ENCODE peak calls at places on chromosomes 13 and 19, in nine cellular contexts. B is AG10803, X is colonic mucosa, L is mammary epithelial cell, R is psoas muscle, Q is fibroblast of mammary gland, I is neural crest cell, W is BE2C, F is Caco-2. S is an unnamed sample.

GRCh38 chr13:22235285-22235949 is 564.5 kb downstream of the FGF9 start:
- DNase-seq in Q (no peak), L (no peak), F (no peak), W (no peak), R (no peak), B (no peak), I (no peak), X (no peak), S (no peak)

GRCh38 chr13:49859568-49859967 is 67.1 kb upstream of the KPNA3 start:
- DNase-seq in X (no peak), L (peak), R (no peak), B (peak), I (no peak), Q (peak), W (no peak), F (no peak), S (no peak)

GRCh38 chr19:38845374-38846024 is 4.3 kb downstream of the HNRNPL start:
- DNase-seq in F (no peak), W (no peak), B (no peak), Q (no peak), X (no peak), I (no peak), R (peak), L (no peak), S (no peak)

GRCh38 chr13:76778906-76779305 is 107.3 kb downstream of the KCTD12 start:
- DNase-seq in W (no peak), Q (no peak), R (no peak), L (no peak), I (no peak), F (no peak), B (peak), X (no peak), S (no peak)

GRCh38 chr13:33745370-33746324 is 72.3 kb upstream of the RFC3 start:
- DNase-seq in Q (no peak), R (no peak), L (no peak), I (no peak), W (no peak), F (no peak), B (no peak), X (no peak), S (no peak)

GRCh38 chr19:22634450-22634827 is 315 bp downstream of the ZNF492 start:
- DNase-seq in B (no peak), R (no peak), W (no peak), I (no peak), X (no peak), L (no peak), F (no peak), Q (no peak), S (no peak)

GRCh38 chr19:54316746-54317107 is 3.8 kb upstream of the LILRA5 start:
- DNase-seq in X (no peak), F (no peak), I (no peak), L (no peak), W (no peak), B (no peak), R (peak), Q (no peak), S (no peak)

GRCh38 chr19:14073925-14074838 is 1.6 kb downstream of the MISP3 start:
- DNase-seq in X (peak), B (no peak), R (no peak), L (peak), W (no peak), I (no peak), F (peak), Q (no peak), S (no peak)

GRCh38 chr19:13825489-13826475 is 30.5 kb downstream of the ZSWIM4 start:
- DNase-seq in X (no peak), W (peak), B (peak), Q (no peak), I (no peak), R (no peak), F (peak), L (no peak), S (no peak)

GRCh38 chr13:26465954-26466353 is 91.5 kb upstream of the WASF3 start:
- DNase-seq in B (no peak), X (no peak), L (no peak), W (no peak), Q (no peak), F (no peak), R (no peak), I (no peak), S (no peak)

GRCh38 chr19:5423567-5424125 is 31.6 kb upstream of the ZNRF4 start:
- DNase-seq in I (no peak), R (no peak), W (no peak), L (no peak), F (no peak), X (no peak), Q (no peak), B (no peak), S (no peak)

GRCh38 chr13:52707375-52707774 is 32.2 kb downstream of the CNMD start:
- DNase-seq in I (no peak), F (no peak), L (no peak), R (no peak), W (no peak), B (no peak), X (no peak), Q (no peak), S (no peak)
- TF ChIP-seq CTCF in I (peak), F (peak), L (peak), R (no peak), W (peak), B (peak), X (no peak), Q (peak), S (no peak)

GRCh38 chr13:27826379-27827353 is 34.4 kb downstream of the GSX1 start:
- DNase-seq in X (peak), W (peak), B (peak), Q (peak), R (peak), I (peak), L (peak), F (peak), S (peak)
- TF ChIP-seq CTCF in X (peak), W (peak), B (peak), Q (peak), R (peak), I (peak), L (peak), F (peak), S (peak)

DNA sequence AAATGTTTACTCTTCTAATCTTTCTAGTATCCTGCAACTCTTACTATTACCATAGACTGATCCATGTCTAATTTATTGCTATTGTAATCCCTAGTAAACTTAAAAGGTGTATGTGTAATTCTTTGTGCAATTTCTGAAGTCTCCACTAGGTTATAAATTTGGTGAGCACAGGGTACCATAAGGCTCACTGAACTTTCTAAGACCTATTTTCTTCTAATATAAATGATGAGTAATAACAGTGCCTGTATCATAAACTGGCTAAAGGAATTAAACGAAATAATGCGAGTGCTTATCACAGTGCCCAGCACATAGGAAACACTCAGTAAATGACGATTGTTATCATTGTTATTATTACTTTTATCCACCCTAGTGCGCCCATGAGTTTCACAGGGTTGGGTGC is 119.1 kb downstream of the KLF12 start:
- DNase-seq in X (no peak), Q (peak), F (no peak), R (no peak), B (no peak), W (no peak), I (no peak), L (no peak), S (no peak)
- TF ChIP-seq CTCF in X (no peak), Q (peak), F (peak), R (no peak), B (no peak), W (peak), I (peak), L (peak), S (peak)

DNA sequence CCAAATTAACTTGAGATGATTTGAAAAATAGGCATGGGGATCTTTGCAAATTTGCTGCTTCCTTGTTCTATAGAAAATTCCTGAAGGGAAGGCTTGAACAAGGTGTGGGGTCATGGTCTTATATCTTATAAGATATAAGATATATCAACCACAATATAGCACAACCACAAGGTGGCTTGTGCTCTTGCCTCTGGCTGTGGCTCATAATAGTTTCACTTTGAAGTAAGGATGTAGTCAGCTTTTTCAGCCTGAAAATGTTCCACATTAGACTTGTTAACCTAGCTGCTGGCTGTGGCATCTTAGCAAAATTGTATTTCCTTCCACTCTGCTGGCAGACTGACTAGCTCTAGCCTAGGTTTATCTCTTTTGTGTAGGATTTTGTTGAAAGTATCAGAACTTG is 169.7 kb downstream of the KLF5 start:
- DNase-seq in W (no peak), F (no peak), X (no peak), B (no peak), L (peak), Q (peak), R (no peak), I (no peak), S (no peak)
- TF ChIP-seq CTCF in W (peak), F (peak), X (no peak), B (peak), L (peak), Q (peak), R (no peak), I (no peak), S (no peak)

DNA sequence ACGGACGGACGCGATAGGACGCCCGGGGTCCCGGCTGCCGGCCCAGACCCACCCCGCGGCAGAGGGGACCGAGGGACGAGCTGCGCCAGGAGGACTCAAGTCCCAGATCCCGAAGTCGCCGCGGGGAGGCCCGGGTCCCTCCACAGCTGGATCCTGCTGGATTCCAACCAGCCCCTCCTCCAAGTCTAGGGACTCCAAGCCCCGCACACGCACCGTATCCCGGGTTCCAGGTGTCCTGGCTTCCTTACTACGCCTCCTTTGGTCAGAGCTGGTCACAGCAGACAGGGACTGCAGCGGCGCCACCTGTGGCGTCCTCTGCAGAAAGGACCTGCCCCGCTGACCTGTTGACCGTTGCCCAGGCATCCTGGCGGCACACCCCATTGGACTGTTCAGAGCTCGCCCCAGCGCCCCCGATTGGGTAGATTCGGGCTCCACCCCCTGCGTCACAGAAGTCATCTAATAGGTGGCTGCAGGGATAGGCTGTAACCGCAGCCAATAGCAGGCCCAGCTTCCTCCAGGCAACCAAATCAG is 29.0 kb upstream of the ZNF709 start:
- DNase-seq in I (no peak), R (peak), Q (no peak), F (no peak), B (no peak), W (peak), L (no peak), X (no peak), S (no peak)
- TF ChIP-seq CTCF in I (no peak), R (no peak), Q (no peak), F (no peak), B (no peak), W (peak), L (no peak), X (no peak), S (no peak)

GRCh38 chr13:23510979-23511735 is 59.1 kb upstream of the TNFRSF19 start:
- DNase-seq in X (no peak), W (peak), R (no peak), Q (peak), I (no peak), F (peak), L (peak), B (no peak), S (no peak)
- TF ChIP-seq CTCF in X (no peak), W (peak), R (peak), Q (peak), I (peak), F (peak), L (peak), B (peak), S (peak)

DNA sequence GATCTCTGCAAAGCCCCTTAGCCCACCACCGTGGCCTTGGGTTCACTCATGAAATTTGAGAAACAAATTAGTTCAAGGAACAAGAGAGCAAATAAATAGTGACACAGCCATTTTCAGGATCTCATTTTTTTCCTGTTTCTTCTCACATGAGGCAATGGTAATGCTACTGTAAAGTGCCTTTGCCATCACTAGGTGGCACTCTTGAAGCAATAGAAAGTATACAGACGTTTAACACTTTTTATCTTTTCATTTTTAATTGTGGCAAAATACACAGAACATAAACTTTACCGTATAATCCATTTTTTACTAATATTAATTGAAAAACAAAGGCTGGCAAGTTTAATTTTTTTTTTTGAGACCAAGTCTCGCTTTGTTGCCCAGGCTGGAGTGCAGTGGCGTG is 76.9 kb upstream of the ZNF835 start:
- DNase-seq in R (no peak), B (no peak), W (no peak), F (no peak), I (no peak), Q (peak), L (no peak), X (no peak), S (no peak)
- TF ChIP-seq CTCF in R (peak), B (no peak), W (peak), F (no peak), I (peak), Q (peak), L (peak), X (no peak), S (no peak)

DNA sequence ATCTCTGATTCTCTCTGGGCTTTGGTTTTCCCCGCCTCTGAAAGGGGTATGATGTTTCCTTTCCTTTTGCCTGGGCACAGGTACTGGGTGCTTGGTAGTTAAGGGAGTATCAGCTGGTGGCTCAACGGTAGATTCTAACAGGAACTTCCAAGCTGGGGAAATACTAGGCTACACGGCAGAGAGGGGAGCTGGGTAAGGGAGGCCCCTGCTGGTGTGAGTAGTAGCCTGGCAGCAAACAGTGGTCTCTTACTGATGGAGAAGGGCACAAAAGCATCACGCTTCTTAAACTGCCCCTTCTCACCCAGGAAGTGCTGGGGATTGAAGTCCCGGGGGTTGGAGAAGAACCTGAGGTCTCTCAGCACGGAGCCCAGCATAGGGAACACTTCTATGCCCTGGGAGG is 26.9 kb upstream of the CYP2A7 start:
- DNase-seq in X (no peak), W (no peak), B (no peak), Q (no peak), I (no peak), R (no peak), L (no peak), F (peak), S (no peak)
- TF ChIP-seq CTCF in X (no peak), W (no peak), B (no peak), Q (no peak), I (no peak), R (peak), L (no peak), F (peak), S (no peak)

GRCh38 chr13:52782486-52783448 is 43.1 kb upstream of the CNMD start:
- DNase-seq in I (no peak), W (no peak), R (no peak), F (no peak), X (no peak), B (no peak), L (no peak), Q (no peak), S (no peak)

GRCh38 chr13:52776726-52777125 is 37.1 kb upstream of the CNMD start:
- DNase-seq in F (no peak), X (no peak), B (no peak), W (no peak), R (no peak), I (no peak), L (no peak), Q (no peak), S (no peak)

GRCh38 chr13:52780092-52780491 is 40.5 kb upstream of the CNMD start:
- DNase-seq in L (no peak), I (no peak), B (no peak), R (no peak), W (no peak), F (no peak), Q (no peak), X (no peak), S (no peak)

GRCh38 chr13:52783943-52784342 is 44.3 kb upstream of the CNMD start:
- DNase-seq in R (no peak), X (no peak), L (no peak), B (no peak), Q (no peak), W (no peak), F (no peak), I (no peak), S (no peak)

GRCh38 chr13:52779028-52779612 is 39.5 kb upstream of the CNMD start:
- DNase-seq in X (no peak), W (no peak), L (peak), Q (no peak), I (peak), B (no peak), F (no peak), R (no peak), S (no peak)
- TF ChIP-seq CTCF in X (no peak), W (no peak), L (no peak), Q (no peak), I (no peak), B (no peak), F (no peak), R (no peak), S (no peak)

GRCh38 chr19:7852851-7853759 is 21.1 kb downstream of the PRR36 start:
- DNase-seq in Q (peak), L (peak), B (peak), X (peak), I (peak), W (peak), R (peak), F (peak), S (peak)
- TF ChIP-seq CTCF in Q (peak), L (peak), B (peak), X (peak), I (peak), W (peak), R (peak), F (peak), S (peak)

S was measured in progenitor cell of endocrine pancreas.